ENCODE peak calls at places on chromosomes 2 and 18, in five cellular contexts. One of them, this sample, is unnamed. For H3K4me1, the result is how much of the 10 kb centered on the place peaks cover.

GRCh38 chr18:60358516-60358915 is 14.1 kb downstream of the MC4R start:
- DNase-seq in K562: no peak
- DNase-seq in colonic mucosa: no peak
- DNase-seq in lower lobe of right lung: no peak
- DNase-seq in body of pancreas: no peak
- DNase-seq in this sample: no peak

GRCh38 chr2:96508521-96509113 is 3.5 kb upstream of the NEURL3 start:
- DNase-seq in colonic mucosa: no peak
- DNase-seq in body of pancreas: no peak
- DNase-seq in K562: no peak
- DNase-seq in lower lobe of right lung: no peak
- DNase-seq in this sample: no peak

GRCh38 chr18:4358618-4359017 is 96.5 kb downstream of the DLGAP1 start:
- DNase-seq in body of pancreas: no peak
- DNase-seq in K562: no peak
- DNase-seq in lower lobe of right lung: no peak
- DNase-seq in colonic mucosa: no peak
- DNase-seq in this sample: no peak

GRCh38 chr18:10927290-10927979 is 221.9 kb downstream of the PIEZO2 start:
- DNase-seq in K562: no peak
- DNase-seq in lower lobe of right lung: no peak
- DNase-seq in colonic mucosa: no peak
- DNase-seq in body of pancreas: no peak
- DNase-seq in this sample: peak

GRCh38 chr2:240786871-240787311 is 33.1 kb downstream of the KIF1A start:
- DNase-seq in colonic mucosa: no peak
- DNase-seq in lower lobe of right lung: peak
- DNase-seq in K562: no peak
- DNase-seq in body of pancreas: no peak
- DNase-seq in this sample: no peak

GRCh38 chr2:105569616-105570015 is 170.8 kb upstream of the FHL2 start:
- DNase-seq in K562: no peak
- DNase-seq in lower lobe of right lung: no peak
- DNase-seq in colonic mucosa: no peak
- DNase-seq in body of pancreas: no peak
- DNase-seq in this sample: no peak

GRCh38 chr2:144426981-144427479 is 92.9 kb downstream of the ZEB2 start:
- DNase-seq in lower lobe of right lung: no peak
- DNase-seq in colonic mucosa: no peak
- DNase-seq in K562: no peak
- DNase-seq in body of pancreas: no peak
- DNase-seq in this sample: no peak

GRCh38 chr2:142175917-142176316 is 45.1 kb upstream of the LRP1B start:
- DNase-seq in K562: no peak
- DNase-seq in colonic mucosa: no peak
- DNase-seq in body of pancreas: no peak
- DNase-seq in lower lobe of right lung: no peak
- DNase-seq in this sample: no peak

GRCh38 chr2:235390108-235390815 is 103.6 kb upstream of the AGAP1 start:
- DNase-seq in lower lobe of right lung: peak
- DNase-seq in colonic mucosa: peak
- DNase-seq in K562: peak
- DNase-seq in body of pancreas: no peak
- DNase-seq in this sample: peak

GRCh38 chr2:66587216-66587615 is 152.3 kb downstream of the MEIS1 start:
- DNase-seq in colonic mucosa: no peak
- DNase-seq in K562: peak
- DNase-seq in body of pancreas: peak
- DNase-seq in lower lobe of right lung: no peak
- DNase-seq in this sample: no peak

GRCh38 chr2:5694016-5694690 is 2.0 kb downstream of the SOX11 start:
- DNase-seq in colonic mucosa: no peak
- DNase-seq in K562: no peak
- DNase-seq in body of pancreas: no peak
- DNase-seq in lower lobe of right lung: no peak
- DNase-seq in this sample: no peak

GRCh38 chr2:31980674-31981356 is 30.0 kb downstream of the MEMO1 start:
- DNase-seq in colonic mucosa: no peak
- DNase-seq in body of pancreas: no peak
- DNase-seq in K562: peak
- DNase-seq in lower lobe of right lung: no peak
- DNase-seq in this sample: no peak

GRCh38 chr2:31606511-31606910 is 25.8 kb upstream of the SRD5A2 start:
- DNase-seq in colonic mucosa: no peak
- DNase-seq in body of pancreas: no peak
- DNase-seq in lower lobe of right lung: no peak
- DNase-seq in K562: no peak
- DNase-seq in this sample: no peak

GRCh38 chr2:650343-651310 is 26.6 kb downstream of the TMEM18 start:
- DNase-seq in K562: no peak
- DNase-seq in lower lobe of right lung: no peak
- DNase-seq in colonic mucosa: no peak
- DNase-seq in body of pancreas: no peak
- DNase-seq in this sample: no peak

GRCh38 chr18:58670561-58671121 is 624 bp upstream of the MALT1 start:
- DNase-seq in K562: no peak
- DNase-seq in colonic mucosa: peak
- DNase-seq in lower lobe of right lung: no peak
- DNase-seq in body of pancreas: no peak
- DNase-seq in this sample: no peak

GRCh38 chr2:240597054-240597418 is 10.5 kb downstream of the CAPN10 start:
- DNase-seq in K562: no peak
- DNase-seq in colonic mucosa: no peak
- DNase-seq in body of pancreas: no peak
- DNase-seq in lower lobe of right lung: peak
- DNase-seq in this sample: peak

GRCh38 chr2:112204411-112204810 is 50.4 kb downstream of the ZC3H8 start:
- DNase-seq in body of pancreas: no peak
- DNase-seq in K562: peak
- DNase-seq in lower lobe of right lung: no peak
- DNase-seq in colonic mucosa: no peak
- DNase-seq in this sample: no peak

GRCh38 chr2:12059616-12060441 is 313.4 kb downstream of the LPIN1 start:
- DNase-seq in body of pancreas: no peak
- DNase-seq in colonic mucosa: no peak
- DNase-seq in K562: peak
- DNase-seq in lower lobe of right lung: no peak
- DNase-seq in this sample: no peak

GRCh38 chr18:42052137-42052708 is 97.2 kb downstream of the PIK3C3 start:
- DNase-seq in body of pancreas: no peak
- DNase-seq in lower lobe of right lung: no peak
- DNase-seq in colonic mucosa: no peak
- DNase-seq in K562: peak
- DNase-seq in this sample: no peak

GRCh38 chr18:77505499-77505898 is 255.9 kb downstream of the GALR1 start:
- DNase-seq in K562: no peak
- DNase-seq in lower lobe of right lung: no peak
- DNase-seq in body of pancreas: no peak
- DNase-seq in colonic mucosa: no peak
- DNase-seq in this sample: no peak
- H3K4me1 ChIP-seq in K562: under half
- H3K4me1 ChIP-seq in lower lobe of right lung: under half
- H3K4me1 ChIP-seq in body of pancreas: under half
- H3K4me1 ChIP-seq in colonic mucosa: under half
- H3K4me1 ChIP-seq in this sample: under half

DNA sequence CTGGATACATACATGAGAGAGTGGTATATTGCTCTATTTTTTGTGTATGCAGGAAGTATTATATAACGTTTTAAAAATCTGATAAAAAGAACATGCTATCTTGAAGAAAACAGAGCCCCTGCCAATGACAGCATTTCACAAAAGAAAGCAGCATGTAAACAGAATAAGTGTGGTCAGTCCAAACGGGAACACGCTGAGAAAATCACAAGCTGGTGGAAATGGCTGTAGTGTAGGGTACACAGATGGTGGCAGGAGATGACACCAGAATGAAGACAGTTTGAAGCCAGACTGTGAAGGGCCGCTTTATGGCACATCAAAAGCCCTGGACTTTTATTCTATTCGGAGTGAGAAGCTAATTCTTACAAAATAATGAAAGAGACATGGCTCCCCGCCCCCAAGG is 217.5 kb upstream of the SMAD7 start:
- DNase-seq in body of pancreas: peak
- DNase-seq in colonic mucosa: no peak
- DNase-seq in lower lobe of right lung: no peak
- DNase-seq in K562: no peak
- DNase-seq in this sample: no peak
- H3K27ac ChIP-seq in body of pancreas: peak
- H3K27ac ChIP-seq in colonic mucosa: no peak
- H3K27ac ChIP-seq in lower lobe of right lung: no peak
- H3K27ac ChIP-seq in K562: no peak
- H3K27ac ChIP-seq in this sample: no peak

DNA sequence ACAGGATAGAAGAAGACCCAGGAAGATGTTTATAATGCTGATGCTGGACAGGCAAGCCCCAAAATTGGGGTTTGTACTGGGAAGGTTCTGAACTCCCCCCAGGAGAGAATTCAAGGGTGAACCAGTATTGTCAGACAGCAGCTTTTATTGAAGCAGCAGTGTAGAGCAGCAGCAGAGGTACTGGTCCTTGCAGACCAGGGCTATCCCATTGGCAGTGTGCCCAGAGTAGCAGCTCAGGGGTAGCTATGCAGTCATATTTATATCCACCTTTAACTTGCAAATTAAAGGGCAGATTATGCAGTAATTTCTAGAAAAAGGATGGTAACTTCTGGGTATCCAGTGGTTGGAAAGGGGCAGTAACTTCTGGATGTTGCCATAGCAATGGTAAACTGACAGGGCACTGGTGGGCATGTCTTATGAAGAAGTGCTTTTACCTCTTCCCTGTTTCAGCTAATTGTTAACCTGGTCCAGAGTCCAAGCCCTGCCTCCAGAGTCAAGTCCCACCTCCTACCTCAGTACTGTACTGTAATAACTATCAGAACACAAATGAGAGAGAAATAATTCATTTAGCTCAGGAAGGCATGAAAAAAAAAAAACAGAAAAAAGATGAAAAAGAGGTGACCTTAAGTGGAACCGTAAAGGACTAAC is 236.9 kb downstream of the ZNF804A start:
- DNase-seq in lower lobe of right lung: no peak
- DNase-seq in K562: no peak
- DNase-seq in colonic mucosa: no peak
- DNase-seq in body of pancreas: peak
- DNase-seq in this sample: no peak
- H3K4me1 ChIP-seq in lower lobe of right lung: under half
- H3K4me1 ChIP-seq in K562: under half
- H3K4me1 ChIP-seq in colonic mucosa: under half
- H3K4me1 ChIP-seq in body of pancreas: under half
- H3K4me1 ChIP-seq in this sample: under half

DNA sequence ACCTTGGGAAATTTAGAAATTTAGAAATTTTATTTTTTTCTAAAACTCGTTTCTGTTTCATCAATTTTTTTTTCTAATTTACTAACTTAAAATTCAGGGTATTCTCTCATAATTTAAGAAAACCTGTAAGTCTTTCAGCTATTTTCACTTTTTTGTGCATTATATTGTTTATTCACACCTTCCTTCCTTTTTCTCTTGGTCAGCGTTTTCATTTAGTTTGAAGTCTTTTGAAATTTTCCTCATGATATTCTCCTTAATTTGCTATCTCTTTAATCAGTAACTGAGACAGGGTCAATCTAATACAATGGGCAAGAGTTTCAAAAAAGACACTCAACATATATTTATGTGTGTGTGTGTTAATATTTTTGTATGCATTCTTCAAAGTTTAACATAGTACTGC is 50.5 kb upstream of the MSTN start:
- DNase-seq in lower lobe of right lung: no peak
- DNase-seq in K562: no peak
- DNase-seq in body of pancreas: no peak
- DNase-seq in colonic mucosa: no peak
- DNase-seq in this sample: no peak
- H3K27ac ChIP-seq in lower lobe of right lung: no peak
- H3K27ac ChIP-seq in K562: no peak
- H3K27ac ChIP-seq in body of pancreas: no peak
- H3K27ac ChIP-seq in colonic mucosa: no peak
- H3K27ac ChIP-seq in this sample: no peak

GRCh38 chr2:71602115-71602495 is 148.7 kb downstream of the DYSF start:
- DNase-seq in body of pancreas: no peak
- DNase-seq in lower lobe of right lung: no peak
- DNase-seq in colonic mucosa: no peak
- DNase-seq in K562: no peak
- DNase-seq in this sample: no peak

GRCh38 chr2:71599646-71600236 is 146.4 kb downstream of the DYSF start:
- DNase-seq in K562: no peak
- DNase-seq in colonic mucosa: no peak
- DNase-seq in body of pancreas: no peak
- DNase-seq in lower lobe of right lung: no peak
- DNase-seq in this sample: no peak

GRCh38 chr2:71599038-71599437 is 145.7 kb downstream of the DYSF start:
- DNase-seq in body of pancreas: no peak
- DNase-seq in colonic mucosa: no peak
- DNase-seq in lower lobe of right lung: no peak
- DNase-seq in K562: no peak
- DNase-seq in this sample: no peak

GRCh38 chr2:71601136-71602114 is 148.1 kb downstream of the DYSF start:
- DNase-seq in colonic mucosa: no peak
- DNase-seq in lower lobe of right lung: peak
- DNase-seq in K562: no peak
- DNase-seq in body of pancreas: no peak
- DNase-seq in this sample: peak

GRCh38 chr2:71600572-71600971 is 147.2 kb downstream of the DYSF start:
- DNase-seq in K562: no peak
- DNase-seq in body of pancreas: no peak
- DNase-seq in colonic mucosa: no peak
- DNase-seq in lower lobe of right lung: no peak
- DNase-seq in this sample: peak
- H3K4me1 ChIP-seq in K562: under half
- H3K4me1 ChIP-seq in body of pancreas: under half
- H3K4me1 ChIP-seq in colonic mucosa: under half
- H3K4me1 ChIP-seq in lower lobe of right lung: under half
- H3K4me1 ChIP-seq in this sample: under half

GRCh38 chr2:63697160-63697559 is 108.4 kb downstream of the MDH1 start:
- DNase-seq in lower lobe of right lung: no peak
- DNase-seq in K562: no peak
- DNase-seq in body of pancreas: no peak
- DNase-seq in colonic mucosa: no peak
- DNase-seq in this sample: no peak
- H3K27ac ChIP-seq in lower lobe of right lung: no peak
- H3K27ac ChIP-seq in K562: no peak
- H3K27ac ChIP-seq in body of pancreas: no peak
- H3K27ac ChIP-seq in colonic mucosa: no peak
- H3K27ac ChIP-seq in this sample: no peak

This sample was measured in right cardiac atrium.